ENCODE peak calls at places on chromosome 1, in nine cellular contexts. P is HTR-8/SVneo, Q is NCI-H1694 treated with DMSO at 0.1 percent for 48 hours, B is T-helper 17 cell, G is D341Med, A is HuH-7, H is IMR-90, I is right lobe of liver, C is midbrain. K is an unnamed sample.

GRCh38 chr1:165226326-165226725 is 130.2 kb downstream of the LMX1A start:
- DNase-seq in H (no peak), P (no peak), C (no peak), A (no peak), B (no peak), Q (no peak), G (no peak), I (no peak), K (no peak)

GRCh38 chr1:53539226-53539625 is 80.0 kb downstream of the DMRTB1 start:
- DNase-seq in Q (no peak), A (no peak), B (no peak), H (no peak), G (no peak), C (no peak), P (no peak), I (no peak), K (no peak)

GRCh38 chr1:61569212-61569621 is 155.7 kb downstream of the TM2D1 start:
- DNase-seq in C (no peak), A (no peak), I (no peak), P (no peak), B (no peak), G (peak; percentile 55), H (no peak), Q (no peak), K (peak; percentile 11)

GRCh38 chr1:64505232-64505943 is 35.5 kb downstream of the CACHD1 start:
- DNase-seq in P (no peak), A (no peak), G (peak; percentile 63), B (no peak), H (no peak), C (no peak), I (peak; percentile 53), Q (no peak), K (peak; percentile 86)

GRCh38 chr1:241253491-241253890 is 103.5 kb downstream of the RGS7 start:
- DNase-seq in C (no peak), Q (no peak), G (no peak), H (peak; percentile 1), P (peak; percentile 57), I (no peak), B (no peak), A (no peak), K (no peak)

GRCh38 chr1:98794196-98794886 is 132.8 kb downstream of the SNX7 start:
- DNase-seq in H (peak; percentile 72), Q (peak; percentile 73), I (no peak), A (peak; percentile 45), G (peak; percentile 65), B (peak; percentile 34), P (peak; percentile 14), C (peak; percentile 55), K (peak; percentile 44)

GRCh38 chr1:201149400-201149799 is 4.9 kb downstream of the TMEM9 start:
- DNase-seq in H (peak; percentile 44), P (peak; percentile 44), G (peak; percentile 65), C (peak; percentile 4), A (peak; percentile 82), I (no peak), B (no peak), Q (peak; percentile 44), K (peak; percentile 65)

GRCh38 chr1:183416850-183417690 is 1.1 kb downstream of the NMNAT2 start:
- DNase-seq in C (peak; percentile 48), G (peak; percentile 73), I (peak; percentile 68), H (peak; percentile 43), Q (peak; percentile 72), A (no peak), B (peak; percentile 17), P (peak; percentile 42), K (peak; percentile 58)

GRCh38 chr1:68973459-68974244 is 476.8 kb upstream of the DEPDC1 start:
- DNase-seq in B (no peak), I (no peak), G (no peak), P (no peak), H (peak; percentile 44), A (no peak), C (no peak), Q (no peak), K (no peak)

GRCh38 chr1:44620072-44620471 is 54.2 kb downstream of the TMEM53 start:
- DNase-seq in H (no peak), Q (no peak), B (no peak), C (no peak), P (no peak), G (no peak), I (no peak), A (no peak), K (no peak)

GRCh38 chr1:39183503-39184353 is 20.8 kb upstream of the MACF1 start:
- DNase-seq in C (no peak), I (peak; percentile 57), B (peak; percentile 60), G (peak; percentile 53), Q (no peak), P (peak; percentile 74), A (peak; percentile 39), H (peak; percentile 74), K (peak; percentile 66)

GRCh38 chr1:201261771-201262547 is 21.3 kb upstream of the PKP1 start:
- DNase-seq in I (no peak), Q (no peak), H (peak; percentile 26), C (no peak), A (no peak), G (no peak), B (no peak), P (no peak), K (peak; percentile 24)

GRCh38 chr1:178727014-178727895 is 2.2 kb downstream of the RALGPS2 start:
- DNase-seq in H (no peak), P (no peak), B (no peak), A (no peak), G (no peak), I (no peak), C (no peak), Q (no peak), K (no peak)

GRCh38 chr1:88800382-88801051 is 90.8 kb downstream of the GTF2B start:
- DNase-seq in A (peak; percentile 13), H (peak; percentile 13), I (no peak), P (peak; percentile 8), Q (peak; percentile 17), G (peak; percentile 53), C (no peak), B (peak; percentile 11), K (peak; percentile 16)

GRCh38 chr1:23810818-23811420 is 10.4 kb upstream of the GALE start:
- DNase-seq in H (peak; percentile 16), P (no peak), C (no peak), A (peak; percentile 44), Q (peak; percentile 23), B (peak; percentile 48), I (no peak), G (peak; percentile 57), K (peak; percentile 64)

GRCh38 chr1:68317543-68317942 is 85.2 kb upstream of the WLS start:
- DNase-seq in P (no peak), H (no peak), I (no peak), Q (peak; percentile 12), A (no peak), B (no peak), G (no peak), C (no peak), K (no peak)

K was measured in WERI-Rb-1.